ENCODE peak calls at places on chromosomes 1 and 21, in five cellular contexts. One of them, this sample, is unnamed.

GRCh38 chr1:170700842-170701305 is 36.9 kb downstream of the PRRX1 start:
- DNase-seq in mammary epithelial cell: no peak
- DNase-seq in HFF-Myc: no peak
- DNase-seq in OCI-LY7: no peak
- DNase-seq in IMR-90: peak
- DNase-seq in this sample: no peak

GRCh38 chr1:57124768-57125446 is 159.1 kb upstream of the C8B start:
- DNase-seq in mammary epithelial cell: peak
- DNase-seq in HFF-Myc: no peak
- DNase-seq in OCI-LY7: no peak
- DNase-seq in IMR-90: peak
- DNase-seq in this sample: peak

GRCh38 chr1:207401578-207401977 is 52.5 kb upstream of the CR2 start:
- DNase-seq in mammary epithelial cell: no peak
- DNase-seq in HFF-Myc: no peak
- DNase-seq in OCI-LY7: no peak
- DNase-seq in IMR-90: no peak
- DNase-seq in this sample: no peak

GRCh38 chr1:176893625-176894352 is 270.7 kb downstream of the ASTN1 start:
- DNase-seq in mammary epithelial cell: no peak
- DNase-seq in HFF-Myc: no peak
- DNase-seq in OCI-LY7: no peak
- DNase-seq in IMR-90: no peak
- DNase-seq in this sample: no peak

GRCh38 chr1:56584910-56585528 is 5.7 kb upstream of the PLPP3 start:
- DNase-seq in mammary epithelial cell: peak
- DNase-seq in HFF-Myc: peak
- DNase-seq in OCI-LY7: peak
- DNase-seq in IMR-90: peak
- DNase-seq in this sample: peak

GRCh38 chr1:179598631-179599030 is 7.0 kb downstream of the TDRD5 start:
- DNase-seq in mammary epithelial cell: no peak
- DNase-seq in HFF-Myc: no peak
- DNase-seq in OCI-LY7: peak
- DNase-seq in IMR-90: no peak
- DNase-seq in this sample: peak

GRCh38 chr1:110672001-110672752 is 2.6 kb downstream of the KCNA3 start:
- DNase-seq in mammary epithelial cell: no peak
- DNase-seq in HFF-Myc: peak
- DNase-seq in OCI-LY7: peak
- DNase-seq in IMR-90: peak
- DNase-seq in this sample: peak

GRCh38 chr1:17423781-17424245 is 15.7 kb downstream of the RCC2 start:
- DNase-seq in mammary epithelial cell: no peak
- DNase-seq in HFF-Myc: no peak
- DNase-seq in OCI-LY7: no peak
- DNase-seq in IMR-90: peak
- DNase-seq in this sample: no peak

GRCh38 chr1:203547771-203548421 is 53.9 kb downstream of the OPTC start:
- DNase-seq in mammary epithelial cell: no peak
- DNase-seq in HFF-Myc: no peak
- DNase-seq in OCI-LY7: no peak
- DNase-seq in IMR-90: no peak
- DNase-seq in this sample: no peak

GRCh38 chr1:94025383-94026340 is 95.3 kb downstream of the ABCA4 start:
- DNase-seq in mammary epithelial cell: peak
- DNase-seq in HFF-Myc: no peak
- DNase-seq in OCI-LY7: peak
- DNase-seq in IMR-90: peak
- DNase-seq in this sample: peak
- TF ChIP-seq CTCF in mammary epithelial cell: peak
- TF ChIP-seq CTCF in HFF-Myc: peak
- TF ChIP-seq CTCF in OCI-LY7: peak
- TF ChIP-seq CTCF in IMR-90: peak
- TF ChIP-seq CTCF in this sample: no peak

DNA sequence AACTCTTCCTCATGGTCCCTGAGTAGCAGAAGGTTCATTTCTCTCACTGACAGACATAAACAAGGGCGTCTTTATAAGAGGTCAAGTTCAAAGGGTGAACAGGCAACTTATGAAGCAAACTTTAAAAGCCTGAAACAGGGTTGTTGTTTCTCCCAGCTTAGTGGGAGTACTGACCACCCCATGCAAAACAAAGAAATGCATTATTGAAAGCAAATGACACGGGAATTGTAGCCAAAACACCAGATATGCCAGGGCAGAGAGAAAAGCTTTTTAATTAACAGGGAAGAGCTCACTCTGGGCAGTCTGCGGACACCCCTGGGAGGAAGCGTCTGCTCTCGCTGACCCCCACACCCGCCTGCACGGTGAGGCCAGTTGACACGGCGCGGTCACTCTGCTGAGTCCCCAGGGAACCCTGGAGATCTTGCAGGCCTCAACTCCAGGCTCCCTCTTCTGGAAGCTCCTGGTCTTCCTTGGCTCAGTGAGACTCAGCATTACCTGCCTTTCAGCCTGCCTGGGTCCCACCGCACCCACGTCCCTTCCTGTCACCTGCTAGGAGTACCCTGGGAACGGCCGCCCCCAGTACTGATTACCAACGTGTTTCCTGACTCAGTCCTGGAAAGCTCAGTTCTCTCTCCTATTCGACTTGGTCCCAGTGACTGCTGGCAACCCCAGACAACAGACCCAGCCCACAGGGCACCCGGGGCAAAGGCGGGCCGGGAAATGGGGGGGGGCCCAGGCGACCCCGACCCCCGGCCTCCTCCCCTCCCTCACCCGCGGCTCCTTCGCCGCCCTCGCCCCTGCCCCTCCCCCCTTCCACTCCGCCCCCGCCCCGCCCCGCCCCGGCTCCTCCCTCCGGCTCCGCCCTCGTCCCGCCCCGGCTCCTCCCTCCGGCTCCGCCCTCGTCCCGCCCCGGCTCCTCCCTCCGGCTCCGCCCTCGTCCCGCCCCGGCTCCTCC is 972 bp downstream of the CFAP410 start:
- DNase-seq in mammary epithelial cell: peak
- DNase-seq in HFF-Myc: peak
- DNase-seq in OCI-LY7: peak
- DNase-seq in IMR-90: peak
- DNase-seq in this sample: peak
- TF ChIP-seq CTCF in mammary epithelial cell: peak
- TF ChIP-seq CTCF in HFF-Myc: no peak
- TF ChIP-seq CTCF in OCI-LY7: peak
- TF ChIP-seq CTCF in IMR-90: peak
- TF ChIP-seq CTCF in this sample: no peak

GRCh38 chr1:208562021-208562950 is 318.1 kb upstream of the PLXNA2 start:
- DNase-seq in mammary epithelial cell: no peak
- DNase-seq in HFF-Myc: no peak
- DNase-seq in OCI-LY7: no peak
- DNase-seq in IMR-90: no peak
- DNase-seq in this sample: no peak
- TF ChIP-seq CTCF in mammary epithelial cell: no peak
- TF ChIP-seq CTCF in HFF-Myc: no peak
- TF ChIP-seq CTCF in OCI-LY7: no peak
- TF ChIP-seq CTCF in IMR-90: no peak
- TF ChIP-seq CTCF in this sample: no peak

DNA sequence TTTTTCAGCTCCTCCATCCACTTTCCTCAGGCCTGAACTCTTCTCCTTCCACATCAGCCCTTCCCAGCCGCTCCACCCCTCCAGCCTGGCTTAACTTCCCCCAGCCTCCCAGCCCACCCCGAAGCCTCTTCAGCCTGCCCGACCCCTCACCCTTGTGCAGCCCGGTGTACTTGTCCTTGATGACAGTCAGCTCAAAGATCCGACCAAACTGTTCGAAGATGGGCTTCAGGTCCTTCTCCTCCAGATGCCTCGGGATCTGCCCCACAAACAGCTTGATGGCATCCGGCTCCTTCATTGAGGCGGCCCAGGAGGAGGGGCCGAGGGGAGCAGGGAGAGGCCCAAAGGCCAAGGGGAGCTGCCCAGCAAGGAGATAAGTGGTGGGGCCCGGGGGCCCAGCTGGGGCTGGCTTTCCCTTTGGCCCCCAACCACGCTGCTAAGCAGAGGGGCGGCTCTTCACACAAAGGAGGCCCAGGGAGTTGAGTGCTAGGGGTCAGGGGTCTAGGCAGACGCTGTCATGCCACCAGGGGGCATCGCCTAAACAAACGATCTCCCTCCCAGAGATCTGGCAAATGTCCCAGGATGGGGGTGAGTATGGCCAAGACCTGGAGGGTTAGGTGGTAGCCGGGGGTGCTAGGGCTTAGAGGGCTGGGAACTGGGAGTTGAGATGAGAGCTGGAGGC is 738 bp downstream of the CELF3 start:
- DNase-seq in mammary epithelial cell: no peak
- DNase-seq in HFF-Myc: no peak
- DNase-seq in OCI-LY7: peak
- DNase-seq in IMR-90: no peak
- DNase-seq in this sample: no peak
- TF ChIP-seq CTCF in mammary epithelial cell: no peak
- TF ChIP-seq CTCF in HFF-Myc: peak
- TF ChIP-seq CTCF in OCI-LY7: peak
- TF ChIP-seq CTCF in IMR-90: no peak
- TF ChIP-seq CTCF in this sample: no peak

GRCh38 chr1:9181990-9182783 is 52.4 kb upstream of the H6PD start:
- DNase-seq in mammary epithelial cell: peak
- DNase-seq in HFF-Myc: no peak
- DNase-seq in OCI-LY7: no peak
- DNase-seq in IMR-90: no peak
- DNase-seq in this sample: peak
- TF ChIP-seq CTCF in mammary epithelial cell: peak
- TF ChIP-seq CTCF in HFF-Myc: peak
- TF ChIP-seq CTCF in OCI-LY7: no peak
- TF ChIP-seq CTCF in IMR-90: peak
- TF ChIP-seq CTCF in this sample: peak

GRCh38 chr1:9271268-9271667 is 21.4 kb upstream of the SPSB1 start:
- DNase-seq in mammary epithelial cell: no peak
- DNase-seq in HFF-Myc: no peak
- DNase-seq in OCI-LY7: no peak
- DNase-seq in IMR-90: peak
- DNase-seq in this sample: no peak
- TF ChIP-seq CTCF in mammary epithelial cell: no peak
- TF ChIP-seq CTCF in HFF-Myc: no peak
- TF ChIP-seq CTCF in OCI-LY7: no peak
- TF ChIP-seq CTCF in IMR-90: no peak
- TF ChIP-seq CTCF in this sample: no peak

DNA sequence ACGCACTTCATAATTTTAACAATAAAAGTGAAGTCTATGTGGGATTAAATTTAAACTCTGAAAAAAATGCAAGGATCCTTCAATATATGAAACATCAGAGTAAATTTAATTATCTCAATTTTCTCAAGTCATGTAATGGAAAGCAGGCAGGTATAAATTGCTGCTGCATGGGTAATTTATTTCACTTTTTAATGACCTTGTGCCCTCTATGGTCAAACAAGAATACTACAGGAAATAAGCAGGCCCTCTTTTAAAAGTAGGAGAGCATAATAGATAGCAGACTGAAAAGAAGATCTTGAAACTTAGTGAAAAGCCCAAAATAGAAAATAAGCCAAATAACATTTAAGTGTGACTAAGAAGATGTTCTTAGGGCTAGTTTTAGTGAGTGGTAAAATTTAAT is 22.9 kb downstream of the BCAS2 start:
- DNase-seq in mammary epithelial cell: peak
- DNase-seq in HFF-Myc: no peak
- DNase-seq in OCI-LY7: peak
- DNase-seq in IMR-90: no peak
- DNase-seq in this sample: peak
- TF ChIP-seq CTCF in mammary epithelial cell: peak
- TF ChIP-seq CTCF in HFF-Myc: no peak
- TF ChIP-seq CTCF in OCI-LY7: peak
- TF ChIP-seq CTCF in IMR-90: peak
- TF ChIP-seq CTCF in this sample: peak

GRCh38 chr1:184425449-184426277 is 38.8 kb downstream of the C1orf21 start:
- DNase-seq in mammary epithelial cell: no peak
- DNase-seq in HFF-Myc: no peak
- DNase-seq in OCI-LY7: no peak
- DNase-seq in IMR-90: no peak
- DNase-seq in this sample: no peak

GRCh38 chr1:184429342-184429741 is 42.5 kb downstream of the C1orf21 start:
- DNase-seq in mammary epithelial cell: no peak
- DNase-seq in HFF-Myc: no peak
- DNase-seq in OCI-LY7: no peak
- DNase-seq in IMR-90: no peak
- DNase-seq in this sample: no peak

GRCh38 chr1:184427722-184428121 is 40.9 kb downstream of the C1orf21 start:
- DNase-seq in mammary epithelial cell: no peak
- DNase-seq in HFF-Myc: no peak
- DNase-seq in OCI-LY7: no peak
- DNase-seq in IMR-90: no peak
- DNase-seq in this sample: no peak

GRCh38 chr1:184426278-184426674 is 39.4 kb downstream of the C1orf21 start:
- DNase-seq in mammary epithelial cell: no peak
- DNase-seq in HFF-Myc: no peak
- DNase-seq in OCI-LY7: no peak
- DNase-seq in IMR-90: no peak
- DNase-seq in this sample: no peak

GRCh38 chr1:184428604-184429003 is 41.8 kb downstream of the C1orf21 start:
- DNase-seq in mammary epithelial cell: no peak
- DNase-seq in HFF-Myc: no peak
- DNase-seq in OCI-LY7: no peak
- DNase-seq in IMR-90: no peak
- DNase-seq in this sample: no peak
- TF ChIP-seq CTCF in mammary epithelial cell: peak
- TF ChIP-seq CTCF in HFF-Myc: no peak
- TF ChIP-seq CTCF in OCI-LY7: no peak
- TF ChIP-seq CTCF in IMR-90: no peak
- TF ChIP-seq CTCF in this sample: no peak

DNA sequence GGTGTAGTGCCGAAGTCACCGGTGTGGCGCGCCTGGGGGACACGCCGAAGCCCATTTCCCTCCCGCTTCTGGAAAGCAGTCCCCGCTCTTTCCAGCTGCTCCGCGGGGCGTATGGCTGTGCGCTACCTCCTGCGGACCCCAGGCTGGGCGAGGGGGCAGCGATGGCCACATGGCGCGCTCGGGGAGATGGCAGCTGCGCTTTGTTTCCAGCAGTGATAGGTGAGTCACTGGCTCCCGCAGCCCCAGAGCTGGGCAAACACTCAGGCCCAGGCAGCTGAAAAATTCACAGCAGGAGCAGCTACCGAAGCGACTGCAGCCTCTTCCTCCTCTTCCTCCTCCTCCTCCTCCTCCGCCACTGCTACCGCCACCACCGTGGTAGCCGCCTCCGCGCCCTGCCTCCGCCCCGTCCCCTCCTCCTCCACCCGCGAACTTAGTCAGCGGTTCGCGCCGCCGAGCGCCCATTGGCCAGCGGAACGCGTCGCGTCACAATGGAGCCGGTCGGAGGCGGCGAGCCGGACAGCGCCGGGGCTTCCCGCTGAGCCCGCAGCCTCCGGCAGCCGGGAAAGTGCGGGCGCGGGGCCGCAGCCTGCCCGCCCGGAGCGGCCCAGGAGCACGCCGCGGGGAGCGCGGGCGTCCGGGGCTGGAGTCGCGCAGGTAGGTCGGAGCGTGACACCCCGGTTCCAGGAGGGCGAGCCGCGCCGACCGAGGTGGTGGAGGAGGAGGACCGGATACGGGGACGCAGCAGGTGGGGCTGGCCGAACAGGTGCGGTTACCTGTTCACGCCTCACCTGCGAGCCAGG is at the start of gene LRRC8B:
- DNase-seq in mammary epithelial cell: peak
- DNase-seq in HFF-Myc: no peak
- DNase-seq in OCI-LY7: peak
- DNase-seq in IMR-90: peak
- DNase-seq in this sample: peak
- TF ChIP-seq CTCF in mammary epithelial cell: no peak
- TF ChIP-seq CTCF in HFF-Myc: no peak
- TF ChIP-seq CTCF in OCI-LY7: no peak
- TF ChIP-seq CTCF in IMR-90: no peak
- TF ChIP-seq CTCF in this sample: no peak